ENCODE peak calls at places on chromosomes 13 and 19, in seven cellular contexts. Z is hepatocyte, X is GM23248, T is MM.1S, P is PC-3, H is OCI-LY7, W is HCT116. D is an unnamed sample. For H3K9me2, the result is how much of the 10 kb centered on the place peaks cover.

GRCh38 chr13:97058417-97058816 is 64.1 kb upstream of the OXGR1 start:
- DNase-seq in Z (no peak), X (no peak), T (no peak), P (no peak), H (no peak), W (no peak), D (no peak)

GRCh38 chr13:74287672-74288169 is 153.5 kb upstream of the KLF12 start:
- DNase-seq in Z (peak), X (peak), T (peak), P (peak), H (peak), W (no peak), D (peak)

GRCh38 chr13:79541426-79542049 is 60.6 kb downstream of the NDFIP2 start:
- DNase-seq in Z (peak), X (peak), T (peak), P (peak), H (peak), W (peak), D (peak)

GRCh38 chr19:48489608-48490216 is 20.5 kb downstream of the CYTH2 start:
- DNase-seq in Z (peak), X (peak), T (peak), P (peak), H (peak), W (peak), D (peak)

GRCh38 chr19:30036154-30037129 is 94.4 kb downstream of the URI1 start:
- DNase-seq in Z (no peak), X (peak), T (no peak), P (no peak), H (no peak), W (no peak), D (no peak)

GRCh38 chr19:30228113-30228725 is 144.0 kb upstream of the ZNF536 start:
- DNase-seq in Z (peak), X (peak), T (no peak), P (no peak), H (no peak), W (no peak), D (peak)

GRCh38 chr19:43148233-43148632 is 38.1 kb downstream of the PSG5 start:
- DNase-seq in Z (no peak), X (peak), T (peak), P (peak), H (no peak), W (no peak), D (no peak)

GRCh38 chr13:40910324-40911050 is 108.6 kb downstream of the ELF1 start:
- DNase-seq in Z (no peak), X (peak), T (no peak), P (peak), H (no peak), W (no peak), D (no peak)

GRCh38 chr19:7869453-7869909 is 4.7 kb downstream of the PRR36 start:
- DNase-seq in Z (peak), X (peak), T (peak), P (peak), H (peak), W (no peak), D (peak)

GRCh38 chr19:33767898-33768413 is 28.7 kb upstream of the KCTD15 start:
- DNase-seq in Z (peak), X (peak), T (peak), P (peak), H (peak), W (no peak), D (peak)

GRCh38 chr13:107518292-107518691 is 697.0 kb downstream of the LIG4 start:
- DNase-seq in Z (peak), X (peak), T (peak), P (peak), H (no peak), W (no peak), D (peak)

GRCh38 chr13:101752432-101752831 is 300.0 kb downstream of the ITGBL1 start:
- DNase-seq in Z (no peak), X (no peak), T (no peak), P (no peak), H (no peak), W (no peak), D (no peak)

GRCh38 chr13:25738342-25738771 is 313.5 kb downstream of the SHISA2 start:
- DNase-seq in Z (peak), X (peak), T (no peak), P (no peak), H (peak), W (no peak), D (no peak)

GRCh38 chr13:43365042-43365344 is 341.6 kb downstream of the DNAJC15 start:
- DNase-seq in Z (no peak), X (no peak), T (no peak), P (no peak), H (no peak), W (no peak), D (no peak)

GRCh38 chr19:3599776-3600183 is 6.9 kb downstream of the TBXA2R start:
- DNase-seq in Z (no peak), X (no peak), T (no peak), P (no peak), H (no peak), W (no peak), D (peak)

GRCh38 chr13:110073982-110074381 is 233.0 kb downstream of the COL4A1 start:
- DNase-seq in Z (no peak), X (no peak), T (no peak), P (peak), H (no peak), W (no peak), D (peak)

GRCh38 chr19:12064266-12065099 is at the start of gene ZNF844:
- DNase-seq in Z (peak), X (peak), T (no peak), P (peak), H (peak), W (no peak), D (peak)

GRCh38 chr13:103731959-103732358 is 665.7 kb upstream of the SLC10A2 start:
- DNase-seq in Z (no peak), X (no peak), T (no peak), P (no peak), H (no peak), W (no peak), D (no peak)

GRCh38 chr13:75432045-75432444 is 49.9 kb downstream of the TBC1D4 start:
- DNase-seq in Z (no peak), X (peak), T (no peak), P (no peak), H (no peak), W (no peak), D (peak)

GRCh38 chr19:7748756-7749155 is 1.4 kb upstream of the CD209 start:
- DNase-seq in Z (no peak), X (peak), T (no peak), P (peak), H (no peak), W (peak), D (peak)

GRCh38 chr19:3370728-3371591 is 4.6 kb downstream of the NFIC start:
- DNase-seq in Z (no peak), X (no peak), T (no peak), P (no peak), H (no peak), W (no peak), D (no peak)

GRCh38 chr13:29850213-29850898 is at the start of gene UBL3:
- DNase-seq in Z (peak), X (peak), T (peak), P (peak), H (peak), W (peak), D (peak)

GRCh38 chr19:14835011-14835410 is at the start of the genes OR7A5 and OR7C1:
- DNase-seq in Z (no peak), X (no peak), T (no peak), P (no peak), H (no peak), W (no peak), D (peak)

GRCh38 chr13:35855531-35856019 is 275.6 kb downstream of the DCLK1 start:
- DNase-seq in Z (no peak), X (peak), T (no peak), P (peak), H (no peak), W (peak), D (peak)

GRCh38 chr19:41476583-41476982 is 33.6 kb downstream of the ERICH4 start:
- DNase-seq in Z (no peak), X (no peak), T (no peak), P (no peak), H (peak), W (no peak), D (no peak)

GRCh38 chr13:110405597-110406450 is 98.7 kb downstream of the COL4A2 start:
- DNase-seq in Z (no peak), X (peak), T (no peak), P (no peak), H (no peak), W (no peak), D (no peak)

GRCh38 chr13:40963927-40964326 is 55.2 kb downstream of the ELF1 start:
- DNase-seq in Z (peak), X (peak), T (no peak), P (peak), H (no peak), W (peak), D (no peak)

GRCh38 chr19:518292-519231 is 11.3 kb downstream of the TPGS1 start:
- DNase-seq in Z (peak), X (no peak), T (no peak), P (no peak), H (no peak), W (no peak), D (peak)

GRCh38 chr13:110799246-110800236 is 86.0 kb downstream of the ING1 start:
- DNase-seq in Z (peak), X (peak), T (no peak), P (no peak), H (no peak), W (no peak), D (no peak)

GRCh38 chr19:10417598-10418280 is 2.6 kb upstream of the PDE4A start:
- DNase-seq in Z (peak), X (no peak), T (no peak), P (peak), H (peak), W (no peak), D (peak)

GRCh38 chr13:110125157-110125556 is 181.8 kb downstream of the COL4A1 start:
- DNase-seq in Z (no peak), X (no peak), T (no peak), P (no peak), H (no peak), W (no peak), D (no peak)

GRCh38 chr13:52411629-52412028 is 5.7 kb upstream of the THSD1 start:
- DNase-seq in Z (peak), X (peak), T (no peak), P (peak), H (no peak), W (no peak), D (no peak)

GRCh38 chr13:28394422-28394821 is 100.5 kb downstream of the FLT1 start:
- DNase-seq in Z (no peak), X (peak), T (no peak), P (peak), H (no peak), W (no peak), D (no peak)

GRCh38 chr19:30608471-30608870 is 236.3 kb downstream of the ZNF536 start:
- DNase-seq in Z (no peak), X (no peak), T (no peak), P (no peak), H (no peak), W (no peak), D (no peak)

GRCh38 chr19:13090511-13091231 is 12.0 kb downstream of the LYL1 start:
- DNase-seq in Z (no peak), X (no peak), T (no peak), P (no peak), H (no peak), W (no peak), D (no peak)

GRCh38 chr13:32902898-32903297 is 113.3 kb upstream of the KL start:
- DNase-seq in Z (no peak), X (peak), T (no peak), P (no peak), H (no peak), W (no peak), D (peak)

GRCh38 chr13:30806784-30807183 is 71.4 kb downstream of the ALOX5AP start:
- DNase-seq in Z (no peak), X (peak), T (no peak), P (peak), H (no peak), W (no peak), D (no peak)

GRCh38 chr19:41175825-41176734 is 16.9 kb upstream of the CYP2S1 start:
- DNase-seq in Z (peak), X (peak), T (no peak), P (peak), H (peak), W (peak), D (peak)

DNA sequence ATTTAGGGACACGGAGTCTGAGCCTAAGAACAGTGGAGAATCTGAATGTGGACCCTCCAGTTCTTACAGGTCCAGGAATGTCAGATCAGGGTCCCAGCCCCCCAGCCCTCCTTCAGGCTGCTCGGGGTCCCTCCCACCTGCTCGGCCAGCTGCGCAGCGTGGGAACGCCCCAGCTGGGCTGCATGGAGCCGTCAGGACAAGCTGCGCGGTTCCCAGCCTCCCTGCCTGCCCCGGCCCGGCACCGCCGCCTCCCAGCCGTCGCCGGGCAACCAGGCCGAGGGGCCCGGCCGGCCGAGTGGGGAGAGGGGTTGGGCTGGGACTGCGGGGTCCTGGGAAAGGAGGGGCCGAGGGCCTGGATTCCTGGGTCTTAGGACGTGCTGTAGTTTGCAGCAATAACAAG is 710 bp upstream of the KIRREL2 start:
- DNase-seq in Z (peak), X (no peak), T (no peak), P (no peak), H (no peak), W (no peak), D (peak)
- H2AFZ ChIP-seq in Z (peak), X (no peak), T (no peak), P (no peak), H (peak), W (no peak), D (peak)

GRCh38 chr19:16588089-16588823 is 16.0 kb upstream of the SLC35E1 start:
- DNase-seq in Z (no peak), X (no peak), T (peak), P (no peak), H (peak), W (no peak), D (peak)

GRCh38 chr19:16588824-16589577 is 16.8 kb upstream of the SLC35E1 start:
- DNase-seq in Z (no peak), X (no peak), T (no peak), P (no peak), H (no peak), W (no peak), D (no peak)

GRCh38 chr19:16586477-16586871 is 14.3 kb upstream of the SLC35E1 start:
- DNase-seq in Z (no peak), X (no peak), T (peak), P (no peak), H (peak), W (no peak), D (no peak)

GRCh38 chr19:16585808-16586476 is 13.7 kb upstream of the SLC35E1 start:
- DNase-seq in Z (no peak), X (no peak), T (peak), P (no peak), H (peak), W (no peak), D (no peak)

DNA sequence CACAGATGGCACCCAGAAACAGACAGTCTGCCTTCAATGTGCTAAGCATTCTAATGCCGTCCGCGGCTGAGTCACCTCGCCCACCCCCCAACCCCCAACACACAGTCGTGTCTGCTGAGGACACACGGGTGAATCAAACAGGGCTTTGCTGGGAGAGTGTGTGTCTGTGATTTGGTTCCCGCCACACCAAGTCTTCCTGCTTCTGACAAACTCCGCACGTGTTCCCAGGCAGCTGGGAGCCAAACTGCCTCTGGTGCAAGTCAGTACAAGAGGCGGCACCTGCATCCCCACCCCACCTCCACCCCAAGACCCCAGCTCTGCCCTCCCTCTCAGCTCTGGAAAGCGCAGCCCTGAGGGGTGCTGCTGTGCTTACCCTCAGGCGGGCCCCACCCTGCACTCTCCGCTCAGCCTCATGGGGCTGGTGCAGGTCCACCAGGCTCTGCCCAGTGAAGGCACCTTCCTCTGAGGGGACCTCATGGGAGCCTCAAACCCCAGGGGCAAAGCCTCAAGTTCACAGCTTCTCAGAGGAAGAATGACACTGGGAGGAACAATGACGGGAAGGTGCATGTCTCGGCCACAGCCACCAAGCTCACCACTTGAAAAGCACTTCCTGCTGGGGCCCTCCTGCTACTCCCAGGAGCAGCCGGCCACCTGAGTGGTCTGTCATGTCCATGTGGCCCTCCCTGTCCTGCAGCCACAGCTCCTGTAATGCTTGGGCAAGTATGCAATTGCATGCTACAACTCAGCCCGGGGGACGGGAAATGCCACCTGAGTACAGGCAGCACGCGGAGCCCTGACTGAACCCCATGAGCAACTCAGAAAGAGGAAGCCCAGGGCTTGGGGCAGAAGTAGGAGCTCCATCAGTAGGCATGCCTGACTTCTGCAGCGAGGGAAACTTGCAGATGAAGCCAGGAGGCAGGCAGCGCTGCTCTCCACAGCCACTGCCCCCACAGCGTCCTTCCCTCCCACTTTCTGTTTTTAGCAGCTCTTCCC is 15.1 kb upstream of the SLC35E1 start:
- DNase-seq in Z (no peak), X (peak), T (peak), P (no peak), H (peak), W (no peak), D (peak)
- H3K27ac ChIP-seq in Z (no peak), X (peak), T (peak), P (no peak), H (peak), W (no peak), D (peak)

GRCh38 chr19:55538132-55538531 is 1.2 kb upstream of the SBK2 start:
- DNase-seq in Z (no peak), X (no peak), T (no peak), P (no peak), H (no peak), W (no peak), D (peak)
- H3K9me2 ChIP-seq in Z (under half), X (under half), T (under half), P (under half), H (under half), W (under half), D (under half)

GRCh38 chr13:94996445-94996844 is 284.1 kb upstream of the SOX21 start:
- DNase-seq in Z (no peak), X (no peak), T (no peak), P (no peak), H (no peak), W (no peak), D (no peak)
- H2AFZ ChIP-seq in Z (no peak), X (no peak), T (no peak), P (no peak), H (no peak), W (no peak), D (no peak)